ENCODE peak calls at places on chromosomes 6 and 20, in nine cellular contexts. One of them, this sample, is unnamed. For H3K9me3, the result is how much of the 10 kb centered on the place peaks cover.

GRCh38 chr20:21808863-21809664 is 103.6 kb downstream of the PAX1 start:
- DNase-seq in pancreas: peak
- DNase-seq in AG04450: no peak
- DNase-seq in hepatocyte: peak
- DNase-seq in breast epithelium: peak
- DNase-seq in heart left ventricle: peak
- DNase-seq in naive thymus-derived CD4-positive, alpha-beta T cell: no peak
- DNase-seq in left lung: peak
- DNase-seq in fibroblast of lung: no peak
- DNase-seq in this sample: no peak

GRCh38 chr20:25341716-25342680 is 48.6 kb downstream of the ABHD12 start:
- DNase-seq in breast epithelium: no peak
- DNase-seq in left lung: no peak
- DNase-seq in hepatocyte: no peak
- DNase-seq in pancreas: no peak
- DNase-seq in fibroblast of lung: no peak
- DNase-seq in AG04450: no peak
- DNase-seq in heart left ventricle: no peak
- DNase-seq in naive thymus-derived CD4-positive, alpha-beta T cell: no peak
- DNase-seq in this sample: no peak

GRCh38 chr6:42539135-42539534 is 24.7 kb upstream of the UBR2 start:
- DNase-seq in heart left ventricle: no peak
- DNase-seq in breast epithelium: no peak
- DNase-seq in fibroblast of lung: no peak
- DNase-seq in left lung: no peak
- DNase-seq in hepatocyte: no peak
- DNase-seq in AG04450: no peak
- DNase-seq in pancreas: no peak
- DNase-seq in naive thymus-derived CD4-positive, alpha-beta T cell: no peak
- DNase-seq in this sample: no peak

GRCh38 chr6:21609881-21610329 is 16.4 kb downstream of the SOX4 start:
- DNase-seq in hepatocyte: no peak
- DNase-seq in breast epithelium: no peak
- DNase-seq in heart left ventricle: no peak
- DNase-seq in fibroblast of lung: no peak
- DNase-seq in pancreas: no peak
- DNase-seq in left lung: no peak
- DNase-seq in naive thymus-derived CD4-positive, alpha-beta T cell: no peak
- DNase-seq in AG04450: no peak
- DNase-seq in this sample: no peak

GRCh38 chr6:135830452-135830851 is 21.0 kb upstream of the PDE7B start:
- DNase-seq in AG04450: peak
- DNase-seq in heart left ventricle: no peak
- DNase-seq in naive thymus-derived CD4-positive, alpha-beta T cell: no peak
- DNase-seq in hepatocyte: no peak
- DNase-seq in left lung: no peak
- DNase-seq in breast epithelium: no peak
- DNase-seq in pancreas: no peak
- DNase-seq in fibroblast of lung: peak
- DNase-seq in this sample: no peak

GRCh38 chr6:31037692-31038091 is 27.4 kb downstream of the MUC22 start:
- DNase-seq in fibroblast of lung: no peak
- DNase-seq in left lung: no peak
- DNase-seq in pancreas: no peak
- DNase-seq in heart left ventricle: no peak
- DNase-seq in hepatocyte: no peak
- DNase-seq in naive thymus-derived CD4-positive, alpha-beta T cell: no peak
- DNase-seq in breast epithelium: no peak
- DNase-seq in AG04450: peak
- DNase-seq in this sample: no peak

GRCh38 chr6:122702846-122703245 is 76.7 kb upstream of the FABP7 start:
- DNase-seq in hepatocyte: no peak
- DNase-seq in AG04450: no peak
- DNase-seq in breast epithelium: no peak
- DNase-seq in fibroblast of lung: peak
- DNase-seq in heart left ventricle: no peak
- DNase-seq in left lung: no peak
- DNase-seq in pancreas: no peak
- DNase-seq in naive thymus-derived CD4-positive, alpha-beta T cell: no peak
- DNase-seq in this sample: no peak

GRCh38 chr6:113184291-113184690 is 672.9 kb upstream of the MARCKS start:
- DNase-seq in pancreas: no peak
- DNase-seq in breast epithelium: no peak
- DNase-seq in fibroblast of lung: peak
- DNase-seq in AG04450: peak
- DNase-seq in heart left ventricle: no peak
- DNase-seq in naive thymus-derived CD4-positive, alpha-beta T cell: no peak
- DNase-seq in left lung: no peak
- DNase-seq in hepatocyte: no peak
- DNase-seq in this sample: no peak

GRCh38 chr6:24574809-24575208 is 71.2 kb downstream of the KIAA0319 start:
- DNase-seq in fibroblast of lung: no peak
- DNase-seq in hepatocyte: no peak
- DNase-seq in AG04450: no peak
- DNase-seq in heart left ventricle: no peak
- DNase-seq in pancreas: no peak
- DNase-seq in breast epithelium: no peak
- DNase-seq in left lung: peak
- DNase-seq in naive thymus-derived CD4-positive, alpha-beta T cell: no peak
- DNase-seq in this sample: no peak

GRCh38 chr6:129501401-129502051 is 208.5 kb downstream of the ARHGAP18 start:
- DNase-seq in heart left ventricle: peak
- DNase-seq in breast epithelium: peak
- DNase-seq in fibroblast of lung: peak
- DNase-seq in left lung: peak
- DNase-seq in AG04450: peak
- DNase-seq in hepatocyte: peak
- DNase-seq in naive thymus-derived CD4-positive, alpha-beta T cell: no peak
- DNase-seq in pancreas: peak
- DNase-seq in this sample: no peak

GRCh38 chr6:122735618-122736017 is 43.9 kb upstream of the FABP7 start:
- DNase-seq in heart left ventricle: no peak
- DNase-seq in AG04450: no peak
- DNase-seq in left lung: no peak
- DNase-seq in naive thymus-derived CD4-positive, alpha-beta T cell: no peak
- DNase-seq in breast epithelium: no peak
- DNase-seq in fibroblast of lung: no peak
- DNase-seq in hepatocyte: no peak
- DNase-seq in pancreas: no peak
- DNase-seq in this sample: no peak

GRCh38 chr6:109008537-109008950 is 86.1 kb downstream of the SESN1 start:
- DNase-seq in AG04450: no peak
- DNase-seq in hepatocyte: peak
- DNase-seq in left lung: no peak
- DNase-seq in heart left ventricle: no peak
- DNase-seq in naive thymus-derived CD4-positive, alpha-beta T cell: peak
- DNase-seq in fibroblast of lung: peak
- DNase-seq in breast epithelium: no peak
- DNase-seq in pancreas: no peak
- DNase-seq in this sample: no peak

GRCh38 chr6:20626165-20626564 is 91.9 kb downstream of the CDKAL1 start:
- DNase-seq in heart left ventricle: no peak
- DNase-seq in AG04450: no peak
- DNase-seq in fibroblast of lung: no peak
- DNase-seq in pancreas: no peak
- DNase-seq in hepatocyte: no peak
- DNase-seq in naive thymus-derived CD4-positive, alpha-beta T cell: no peak
- DNase-seq in breast epithelium: no peak
- DNase-seq in left lung: no peak
- DNase-seq in this sample: no peak

GRCh38 chr6:107114872-107115694 is at the start of gene BEND3:
- DNase-seq in pancreas: peak
- DNase-seq in AG04450: no peak
- DNase-seq in left lung: peak
- DNase-seq in fibroblast of lung: no peak
- DNase-seq in hepatocyte: peak
- DNase-seq in naive thymus-derived CD4-positive, alpha-beta T cell: peak
- DNase-seq in breast epithelium: no peak
- DNase-seq in heart left ventricle: peak
- DNase-seq in this sample: peak

DNA sequence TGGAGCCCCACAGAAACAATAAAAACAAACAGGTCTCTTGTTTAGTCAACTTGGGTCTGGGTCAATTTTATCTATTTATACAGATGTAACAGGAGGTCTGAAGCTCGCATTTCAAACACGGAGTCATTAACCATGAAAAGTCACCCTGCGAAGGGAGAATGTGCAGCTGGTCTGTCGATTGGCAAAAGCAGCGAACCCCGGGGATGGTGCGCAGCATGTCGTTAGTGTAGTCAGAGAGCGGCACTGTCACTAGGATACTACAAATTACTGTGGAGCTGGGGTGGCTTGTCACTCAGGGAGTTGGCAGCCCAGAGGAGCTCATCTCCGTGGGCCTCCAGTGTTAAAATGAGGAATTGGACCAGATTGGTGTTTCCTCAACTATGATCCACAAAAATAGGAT is 190.4 kb upstream of the ARG1 start:
- DNase-seq in fibroblast of lung: no peak
- DNase-seq in left lung: no peak
- DNase-seq in heart left ventricle: no peak
- DNase-seq in breast epithelium: no peak
- DNase-seq in pancreas: no peak
- DNase-seq in hepatocyte: no peak
- DNase-seq in AG04450: no peak
- DNase-seq in naive thymus-derived CD4-positive, alpha-beta T cell: no peak
- DNase-seq in this sample: no peak
- H3K9me3 ChIP-seq in fibroblast of lung: under half
- H3K9me3 ChIP-seq in left lung: under half
- H3K9me3 ChIP-seq in heart left ventricle: under half
- H3K9me3 ChIP-seq in breast epithelium: under half
- H3K9me3 ChIP-seq in pancreas: under half
- H3K9me3 ChIP-seq in hepatocyte: under half
- H3K9me3 ChIP-seq in AG04450: under half
- H3K9me3 ChIP-seq in naive thymus-derived CD4-positive, alpha-beta T cell: under half
- H3K9me3 ChIP-seq in this sample: under half

DNA sequence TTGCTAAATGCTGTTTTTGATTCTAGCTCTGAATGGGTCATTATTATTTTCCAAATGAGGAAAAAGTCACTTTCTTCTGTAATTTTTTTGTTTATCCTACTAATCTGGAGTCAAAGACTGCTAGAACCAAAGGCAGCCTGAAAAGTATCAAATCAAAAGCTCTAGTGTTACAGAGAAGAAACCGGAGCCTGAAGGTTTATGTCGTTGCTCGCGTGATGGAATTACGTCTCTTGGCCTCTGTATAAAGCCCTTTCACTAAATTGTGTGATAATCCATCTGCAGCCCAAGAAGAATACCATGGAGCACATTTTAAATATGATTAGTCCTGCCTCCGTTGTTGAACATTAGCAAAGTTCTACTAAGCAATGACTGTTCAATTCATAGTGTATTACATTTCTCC is 738.6 kb downstream of the C6orf118 start:
- DNase-seq in hepatocyte: no peak
- DNase-seq in pancreas: no peak
- DNase-seq in AG04450: no peak
- DNase-seq in fibroblast of lung: no peak
- DNase-seq in naive thymus-derived CD4-positive, alpha-beta T cell: no peak
- DNase-seq in heart left ventricle: no peak
- DNase-seq in left lung: no peak
- DNase-seq in breast epithelium: no peak
- DNase-seq in this sample: no peak
- H3K9me3 ChIP-seq in hepatocyte: under half
- H3K9me3 ChIP-seq in pancreas: under half
- H3K9me3 ChIP-seq in AG04450: under half
- H3K9me3 ChIP-seq in fibroblast of lung: under half
- H3K9me3 ChIP-seq in naive thymus-derived CD4-positive, alpha-beta T cell: under half
- H3K9me3 ChIP-seq in heart left ventricle: under half
- H3K9me3 ChIP-seq in left lung: under half
- H3K9me3 ChIP-seq in breast epithelium: under half
- H3K9me3 ChIP-seq in this sample: under half

DNA sequence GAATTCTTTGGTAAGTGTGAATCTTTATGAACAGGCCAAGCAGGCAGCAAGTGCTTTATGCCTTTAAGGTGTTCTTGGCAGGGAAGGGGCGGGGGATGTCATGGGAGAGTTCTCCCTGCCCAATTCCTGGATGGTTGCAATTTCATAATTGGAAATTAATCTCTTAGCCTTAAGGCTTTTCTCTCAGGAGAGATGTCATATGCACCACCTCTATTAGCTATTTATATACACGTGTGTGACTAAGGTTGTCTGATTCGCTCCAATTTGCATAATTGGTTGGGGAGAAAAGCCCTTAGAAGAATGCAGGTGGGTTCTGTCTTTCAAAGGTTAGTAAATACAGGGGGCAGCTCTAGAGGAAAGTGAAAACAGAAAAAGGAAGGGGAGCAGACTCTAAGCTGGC is 5.2 kb upstream of the ENPP5 start:
- DNase-seq in AG04450: no peak
- DNase-seq in fibroblast of lung: no peak
- DNase-seq in left lung: no peak
- DNase-seq in hepatocyte: no peak
- DNase-seq in breast epithelium: no peak
- DNase-seq in naive thymus-derived CD4-positive, alpha-beta T cell: no peak
- DNase-seq in pancreas: no peak
- DNase-seq in heart left ventricle: no peak
- DNase-seq in this sample: no peak
- H3K9me3 ChIP-seq in AG04450: under half
- H3K9me3 ChIP-seq in fibroblast of lung: under half
- H3K9me3 ChIP-seq in left lung: under half
- H3K9me3 ChIP-seq in hepatocyte: under half
- H3K9me3 ChIP-seq in breast epithelium: under half
- H3K9me3 ChIP-seq in naive thymus-derived CD4-positive, alpha-beta T cell: under half
- H3K9me3 ChIP-seq in pancreas: under half
- H3K9me3 ChIP-seq in heart left ventricle: under half
- H3K9me3 ChIP-seq in this sample: under half

GRCh38 chr6:345747-346388 is 45.7 kb upstream of the IRF4 start:
- DNase-seq in left lung: no peak
- DNase-seq in fibroblast of lung: peak
- DNase-seq in pancreas: no peak
- DNase-seq in breast epithelium: no peak
- DNase-seq in AG04450: no peak
- DNase-seq in hepatocyte: no peak
- DNase-seq in heart left ventricle: peak
- DNase-seq in naive thymus-derived CD4-positive, alpha-beta T cell: no peak
- DNase-seq in this sample: no peak
- H3K9me3 ChIP-seq in left lung: under half
- H3K9me3 ChIP-seq in fibroblast of lung: under half
- H3K9me3 ChIP-seq in pancreas: under half
- H3K9me3 ChIP-seq in breast epithelium: under half
- H3K9me3 ChIP-seq in AG04450: half or more
- H3K9me3 ChIP-seq in hepatocyte: under half
- H3K9me3 ChIP-seq in heart left ventricle: under half
- H3K9me3 ChIP-seq in naive thymus-derived CD4-positive, alpha-beta T cell: under half
- H3K9me3 ChIP-seq in this sample: under half

DNA sequence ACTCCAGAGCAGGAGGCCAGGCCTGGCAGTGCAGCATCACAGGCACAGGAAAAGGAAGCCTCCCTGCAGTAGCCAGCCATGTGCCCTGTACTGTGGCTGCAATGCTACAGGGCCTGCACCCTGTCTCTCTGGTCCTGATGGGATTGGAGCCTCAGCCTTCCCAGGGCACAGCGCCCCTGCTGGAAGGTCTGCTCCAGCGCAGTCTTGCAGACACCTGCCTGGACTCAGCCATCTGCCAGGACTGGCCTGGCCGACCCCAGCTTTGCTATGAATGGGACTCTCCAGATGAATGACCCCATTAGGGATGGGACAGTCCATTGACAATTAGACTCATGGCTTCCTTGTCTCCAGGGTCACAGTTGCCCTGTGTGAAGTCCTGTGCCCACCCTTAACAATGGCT is 251.6 kb downstream of the ERMARD start:
- DNase-seq in fibroblast of lung: no peak
- DNase-seq in hepatocyte: no peak
- DNase-seq in AG04450: no peak
- DNase-seq in breast epithelium: no peak
- DNase-seq in left lung: no peak
- DNase-seq in pancreas: no peak
- DNase-seq in heart left ventricle: peak
- DNase-seq in naive thymus-derived CD4-positive, alpha-beta T cell: no peak
- DNase-seq in this sample: no peak
- H3K9me3 ChIP-seq in fibroblast of lung: under half
- H3K9me3 ChIP-seq in hepatocyte: under half
- H3K9me3 ChIP-seq in AG04450: half or more
- H3K9me3 ChIP-seq in breast epithelium: under half
- H3K9me3 ChIP-seq in left lung: under half
- H3K9me3 ChIP-seq in pancreas: under half
- H3K9me3 ChIP-seq in heart left ventricle: under half
- H3K9me3 ChIP-seq in naive thymus-derived CD4-positive, alpha-beta T cell: under half
- H3K9me3 ChIP-seq in this sample: under half